ENCODE peak calls at places on chromosomes 13 and 19, in nine cellular contexts. One of them, this sample, is unnamed.

GRCh38 chr13:76980075-76980718 is 11.7 kb upstream of the CLN5 start:
- DNase-seq in right cardiac atrium: peak; percentile 93
- DNase-seq in esophagus squamous epithelium: no peak
- DNase-seq in mammary epithelial cell: peak; percentile 40
- DNase-seq in hepatocyte: peak; percentile 85
- DNase-seq in CD8-positive, alpha-beta memory T cell: peak; percentile 79
- DNase-seq in substantia nigra: peak; percentile 75
- DNase-seq in osteoblast: peak; percentile 96
- DNase-seq in PC-9: peak; percentile 68
- DNase-seq in this sample: peak; percentile 76

GRCh38 chr13:27797228-27797624 is 4.9 kb downstream of the GSX1 start:
- DNase-seq in right cardiac atrium: no peak
- DNase-seq in esophagus squamous epithelium: no peak
- DNase-seq in mammary epithelial cell: peak; percentile 50
- DNase-seq in hepatocyte: peak; percentile 66
- DNase-seq in CD8-positive, alpha-beta memory T cell: no peak
- DNase-seq in substantia nigra: no peak
- DNase-seq in osteoblast: no peak
- DNase-seq in PC-9: no peak
- DNase-seq in this sample: no peak

GRCh38 chr19:32219881-32220552 is 125.4 kb upstream of the ZNF507 start:
- DNase-seq in right cardiac atrium: no peak
- DNase-seq in esophagus squamous epithelium: no peak
- DNase-seq in mammary epithelial cell: no peak
- DNase-seq in hepatocyte: no peak
- DNase-seq in CD8-positive, alpha-beta memory T cell: no peak
- DNase-seq in substantia nigra: no peak
- DNase-seq in osteoblast: no peak
- DNase-seq in PC-9: no peak
- DNase-seq in this sample: no peak

GRCh38 chr19:13757805-13758772 is 6.2 kb upstream of the MRI1 start:
- DNase-seq in right cardiac atrium: no peak
- DNase-seq in esophagus squamous epithelium: no peak
- DNase-seq in mammary epithelial cell: no peak
- DNase-seq in hepatocyte: no peak
- DNase-seq in CD8-positive, alpha-beta memory T cell: no peak
- DNase-seq in substantia nigra: no peak
- DNase-seq in osteoblast: no peak
- DNase-seq in PC-9: no peak
- DNase-seq in this sample: no peak

GRCh38 chr19:3115916-3116602 is 19.8 kb upstream of the GNA15 start:
- DNase-seq in right cardiac atrium: peak; percentile 52
- DNase-seq in esophagus squamous epithelium: no peak
- DNase-seq in mammary epithelial cell: peak; percentile 52
- DNase-seq in hepatocyte: no peak
- DNase-seq in CD8-positive, alpha-beta memory T cell: no peak
- DNase-seq in substantia nigra: no peak
- DNase-seq in osteoblast: no peak
- DNase-seq in PC-9: peak; percentile 22
- DNase-seq in this sample: no peak

GRCh38 chr13:27053902-27054595 is 117.6 kb downstream of the USP12 start:
- DNase-seq in right cardiac atrium: no peak
- DNase-seq in esophagus squamous epithelium: no peak
- DNase-seq in mammary epithelial cell: peak; percentile 89
- DNase-seq in hepatocyte: no peak
- DNase-seq in CD8-positive, alpha-beta memory T cell: no peak
- DNase-seq in substantia nigra: no peak
- DNase-seq in osteoblast: peak; percentile 91
- DNase-seq in PC-9: peak; percentile 66
- DNase-seq in this sample: no peak

GRCh38 chr19:44634785-44635184 is 8.9 kb upstream of the PVR start:
- DNase-seq in right cardiac atrium: no peak
- DNase-seq in esophagus squamous epithelium: no peak
- DNase-seq in mammary epithelial cell: no peak
- DNase-seq in hepatocyte: no peak
- DNase-seq in CD8-positive, alpha-beta memory T cell: no peak
- DNase-seq in substantia nigra: no peak
- DNase-seq in osteoblast: no peak
- DNase-seq in PC-9: no peak
- DNase-seq in this sample: no peak

GRCh38 chr19:17761148-17761547 is 9.9 kb downstream of the FCHO1 start:
- DNase-seq in right cardiac atrium: no peak
- DNase-seq in esophagus squamous epithelium: no peak
- DNase-seq in mammary epithelial cell: no peak
- DNase-seq in hepatocyte: no peak
- DNase-seq in CD8-positive, alpha-beta memory T cell: no peak
- DNase-seq in substantia nigra: no peak
- DNase-seq in osteoblast: no peak
- DNase-seq in PC-9: no peak
- DNase-seq in this sample: no peak

GRCh38 chr19:13153627-13154240 is 3.5 kb downstream of the IER2 start:
- DNase-seq in right cardiac atrium: peak; percentile 80
- DNase-seq in esophagus squamous epithelium: no peak
- DNase-seq in mammary epithelial cell: no peak
- DNase-seq in hepatocyte: peak; percentile 59
- DNase-seq in CD8-positive, alpha-beta memory T cell: peak; percentile 14
- DNase-seq in substantia nigra: peak; percentile 34
- DNase-seq in osteoblast: peak; percentile 83
- DNase-seq in PC-9: no peak
- DNase-seq in this sample: peak; percentile 50

GRCh38 chr19:46474211-46474610 is 2.8 kb upstream of the PNMA8A start:
- DNase-seq in right cardiac atrium: no peak
- DNase-seq in esophagus squamous epithelium: no peak
- DNase-seq in mammary epithelial cell: peak; percentile 96
- DNase-seq in hepatocyte: no peak
- DNase-seq in CD8-positive, alpha-beta memory T cell: no peak
- DNase-seq in substantia nigra: no peak
- DNase-seq in osteoblast: peak; percentile 26
- DNase-seq in PC-9: peak; percentile 27
- DNase-seq in this sample: no peak

GRCh38 chr13:53285896-53286430 is 257.4 kb downstream of the OLFM4 start:
- DNase-seq in right cardiac atrium: no peak
- DNase-seq in esophagus squamous epithelium: no peak
- DNase-seq in mammary epithelial cell: no peak
- DNase-seq in hepatocyte: no peak
- DNase-seq in CD8-positive, alpha-beta memory T cell: no peak
- DNase-seq in substantia nigra: no peak
- DNase-seq in osteoblast: no peak
- DNase-seq in PC-9: no peak
- DNase-seq in this sample: no peak

GRCh38 chr13:114038211-114038613 is 64.3 kb upstream of the C13orf46 start:
- DNase-seq in right cardiac atrium: peak; percentile 84
- DNase-seq in esophagus squamous epithelium: no peak
- DNase-seq in mammary epithelial cell: no peak
- DNase-seq in hepatocyte: no peak
- DNase-seq in CD8-positive, alpha-beta memory T cell: no peak
- DNase-seq in substantia nigra: no peak
- DNase-seq in osteoblast: no peak
- DNase-seq in PC-9: no peak
- DNase-seq in this sample: peak; percentile 26

GRCh38 chr13:99217461-99218101 is 16.9 kb downstream of the UBAC2 start:
- DNase-seq in right cardiac atrium: peak; percentile 51
- DNase-seq in esophagus squamous epithelium: no peak
- DNase-seq in mammary epithelial cell: no peak
- DNase-seq in hepatocyte: no peak
- DNase-seq in CD8-positive, alpha-beta memory T cell: no peak
- DNase-seq in substantia nigra: no peak
- DNase-seq in osteoblast: no peak
- DNase-seq in PC-9: no peak
- DNase-seq in this sample: no peak

GRCh38 chr13:23510544-23510916 is 59.7 kb upstream of the TNFRSF19 start:
- DNase-seq in right cardiac atrium: no peak
- DNase-seq in esophagus squamous epithelium: no peak
- DNase-seq in mammary epithelial cell: peak; percentile 66
- DNase-seq in hepatocyte: no peak
- DNase-seq in CD8-positive, alpha-beta memory T cell: no peak
- DNase-seq in substantia nigra: no peak
- DNase-seq in osteoblast: no peak
- DNase-seq in PC-9: no peak
- DNase-seq in this sample: no peak

GRCh38 chr19:50481351-50482149 is 4.9 kb upstream of the GARIN5A start:
- DNase-seq in right cardiac atrium: no peak
- DNase-seq in esophagus squamous epithelium: no peak
- DNase-seq in mammary epithelial cell: no peak
- DNase-seq in hepatocyte: no peak
- DNase-seq in CD8-positive, alpha-beta memory T cell: no peak
- DNase-seq in substantia nigra: no peak
- DNase-seq in osteoblast: no peak
- DNase-seq in PC-9: no peak
- DNase-seq in this sample: no peak

GRCh38 chr13:101660711-101661110 is 208.2 kb downstream of the ITGBL1 start:
- DNase-seq in right cardiac atrium: no peak
- DNase-seq in esophagus squamous epithelium: no peak
- DNase-seq in mammary epithelial cell: no peak
- DNase-seq in hepatocyte: no peak
- DNase-seq in CD8-positive, alpha-beta memory T cell: no peak
- DNase-seq in substantia nigra: no peak
- DNase-seq in osteoblast: no peak
- DNase-seq in PC-9: no peak
- DNase-seq in this sample: no peak

GRCh38 chr19:40805258-40805868 is 6.4 kb downstream of the EGLN2 start:
- DNase-seq in right cardiac atrium: peak; percentile 60
- DNase-seq in esophagus squamous epithelium: no peak
- DNase-seq in mammary epithelial cell: no peak
- DNase-seq in hepatocyte: no peak
- DNase-seq in CD8-positive, alpha-beta memory T cell: peak; percentile 31
- DNase-seq in substantia nigra: no peak
- DNase-seq in osteoblast: peak; percentile 36
- DNase-seq in PC-9: no peak
- DNase-seq in this sample: peak; percentile 78
- H3K27ac ChIP-seq in right cardiac atrium: peak overlapping the region; percentile 83
- H3K27ac ChIP-seq in esophagus squamous epithelium: peak overlapping the region; percentile 84
- H3K27ac ChIP-seq in mammary epithelial cell: no peak overlapping the region
- H3K27ac ChIP-seq in hepatocyte: peak overlapping the region; percentile 76
- H3K27ac ChIP-seq in CD8-positive, alpha-beta memory T cell: peak overlapping the region; percentile 79
- H3K27ac ChIP-seq in substantia nigra: peak overlapping the region; percentile 79
- H3K27ac ChIP-seq in osteoblast: peak overlapping the region; percentile 69
- H3K27ac ChIP-seq in PC-9: no peak overlapping the region
- H3K27ac ChIP-seq in this sample: peak overlapping the region; percentile 90

DNA sequence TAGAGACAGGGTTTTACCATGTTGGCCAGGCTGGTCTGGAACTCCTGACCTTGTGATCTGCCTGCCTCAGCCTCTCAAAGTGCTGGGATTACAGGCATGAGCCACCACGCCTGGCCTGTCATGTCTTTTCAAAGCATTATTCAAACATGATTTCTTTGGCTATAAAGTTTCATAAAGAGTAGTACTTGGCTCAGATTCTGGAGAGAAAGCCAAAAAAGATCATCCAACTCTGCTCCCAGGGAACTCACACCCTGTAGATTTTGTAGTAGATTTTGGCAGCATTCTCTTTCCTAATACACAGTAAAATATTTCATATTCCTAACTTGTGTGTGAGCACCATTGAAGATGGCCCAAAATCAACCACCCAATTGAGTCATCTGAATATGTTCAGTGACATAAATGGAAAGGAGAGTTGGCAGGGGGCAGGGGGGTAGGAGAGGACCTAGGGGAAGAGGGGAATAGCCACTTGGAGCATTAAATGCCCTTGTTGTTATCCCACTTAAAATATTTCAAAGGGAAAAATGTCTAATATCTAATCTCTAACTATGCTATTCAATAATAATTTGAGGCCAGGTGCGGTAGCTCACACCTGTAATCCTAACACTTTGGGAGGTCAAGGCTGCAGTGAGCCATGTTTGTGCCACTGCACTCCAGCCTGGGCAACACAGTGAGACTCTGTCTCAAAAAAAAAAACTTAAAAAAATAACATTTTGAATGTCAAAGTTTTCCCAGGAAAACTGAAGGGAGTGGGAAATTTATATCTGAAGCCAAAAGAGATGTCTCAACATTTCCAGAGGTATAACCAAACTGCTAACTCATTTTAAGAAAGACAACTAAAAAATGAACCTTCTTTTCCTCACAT is 48.2 kb downstream of the CAB39L start:
- DNase-seq in right cardiac atrium: peak; percentile 76
- DNase-seq in esophagus squamous epithelium: no peak
- DNase-seq in mammary epithelial cell: no peak
- DNase-seq in hepatocyte: no peak
- DNase-seq in CD8-positive, alpha-beta memory T cell: no peak
- DNase-seq in substantia nigra: no peak
- DNase-seq in osteoblast: peak; percentile 67
- DNase-seq in PC-9: no peak
- DNase-seq in this sample: peak; percentile 32
- H3K27ac ChIP-seq in right cardiac atrium: peak overlapping the region; percentile 51
- H3K27ac ChIP-seq in esophagus squamous epithelium: peak overlapping the region; percentile 40
- H3K27ac ChIP-seq in mammary epithelial cell: no peak overlapping the region
- H3K27ac ChIP-seq in hepatocyte: no peak overlapping the region
- H3K27ac ChIP-seq in CD8-positive, alpha-beta memory T cell: no peak overlapping the region
- H3K27ac ChIP-seq in substantia nigra: no peak overlapping the region
- H3K27ac ChIP-seq in osteoblast: no peak overlapping the region
- H3K27ac ChIP-seq in PC-9: no peak overlapping the region
- H3K27ac ChIP-seq in this sample: no peak overlapping the region

DNA sequence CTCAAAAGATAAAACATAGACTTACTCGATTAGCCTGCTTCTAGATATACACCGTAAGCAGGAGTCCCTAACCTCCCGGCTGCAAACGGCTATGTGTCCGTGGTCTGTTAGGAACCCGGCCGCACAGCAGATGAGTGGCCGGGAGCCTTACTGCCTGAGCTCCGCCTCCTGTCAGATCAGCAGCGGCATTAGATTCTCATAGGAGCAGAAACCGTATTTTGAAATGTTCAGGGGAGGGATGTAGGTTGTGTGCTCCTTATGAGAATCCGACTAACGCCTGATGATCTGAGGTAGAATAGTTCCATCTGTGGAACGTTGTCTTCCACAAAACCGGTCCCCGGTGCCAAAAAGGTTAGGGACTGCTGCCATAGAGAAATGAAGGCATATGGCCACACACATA is 1491.9 kb downstream of the SLITRK5 start:
- DNase-seq in right cardiac atrium: no peak
- DNase-seq in esophagus squamous epithelium: no peak
- DNase-seq in mammary epithelial cell: no peak
- DNase-seq in hepatocyte: no peak
- DNase-seq in CD8-positive, alpha-beta memory T cell: no peak
- DNase-seq in substantia nigra: no peak
- DNase-seq in osteoblast: no peak
- DNase-seq in PC-9: no peak
- DNase-seq in this sample: no peak
- H3K27ac ChIP-seq in right cardiac atrium: no peak overlapping the region
- H3K27ac ChIP-seq in esophagus squamous epithelium: no peak overlapping the region
- H3K27ac ChIP-seq in mammary epithelial cell: no peak overlapping the region
- H3K27ac ChIP-seq in hepatocyte: no peak overlapping the region
- H3K27ac ChIP-seq in CD8-positive, alpha-beta memory T cell: no peak overlapping the region
- H3K27ac ChIP-seq in substantia nigra: no peak overlapping the region
- H3K27ac ChIP-seq in osteoblast: no peak overlapping the region
- H3K27ac ChIP-seq in PC-9: no peak overlapping the region
- H3K27ac ChIP-seq in this sample: no peak overlapping the region

DNA sequence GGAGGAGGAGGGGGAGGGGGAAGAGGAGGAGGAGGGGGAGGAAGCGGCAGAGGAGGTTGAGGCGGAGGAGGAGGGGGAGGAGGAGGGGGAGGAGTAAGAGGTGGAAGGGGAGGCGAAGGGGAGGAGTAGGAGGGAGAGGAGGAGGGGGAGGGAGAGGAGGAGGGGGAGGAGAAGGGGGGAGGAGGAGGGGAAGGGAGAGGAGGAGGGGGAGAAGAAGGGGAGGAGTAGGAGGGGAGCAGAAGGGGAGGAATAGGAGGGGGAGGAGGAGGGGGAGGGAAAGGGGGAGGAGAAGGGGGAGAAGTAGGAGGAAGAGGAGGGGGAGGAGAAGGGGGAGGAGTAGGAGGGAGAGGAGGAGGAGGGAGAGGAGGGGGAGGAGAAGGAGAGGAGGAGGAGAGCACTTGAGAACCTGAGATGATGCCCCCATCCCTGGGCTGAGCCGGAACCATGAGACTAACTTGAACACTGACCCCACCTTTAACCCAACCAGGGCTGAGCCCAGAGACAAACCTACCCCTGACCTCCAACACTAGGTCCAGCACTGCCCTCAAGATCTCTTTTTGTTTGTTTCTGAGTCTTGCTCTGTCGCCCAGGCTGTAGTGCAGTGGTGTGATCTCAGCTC is 12.6 kb downstream of the ABCA7 start:
- DNase-seq in right cardiac atrium: no peak
- DNase-seq in esophagus squamous epithelium: no peak
- DNase-seq in mammary epithelial cell: no peak
- DNase-seq in hepatocyte: no peak
- DNase-seq in CD8-positive, alpha-beta memory T cell: no peak
- DNase-seq in substantia nigra: no peak
- DNase-seq in osteoblast: no peak
- DNase-seq in PC-9: no peak
- DNase-seq in this sample: no peak
- H3K27ac ChIP-seq in right cardiac atrium: no peak overlapping the region
- H3K27ac ChIP-seq in esophagus squamous epithelium: no peak overlapping the region
- H3K27ac ChIP-seq in mammary epithelial cell: no peak overlapping the region
- H3K27ac ChIP-seq in hepatocyte: no peak overlapping the region
- H3K27ac ChIP-seq in CD8-positive, alpha-beta memory T cell: no peak overlapping the region
- H3K27ac ChIP-seq in substantia nigra: no peak overlapping the region
- H3K27ac ChIP-seq in osteoblast: no peak overlapping the region
- H3K27ac ChIP-seq in PC-9: no peak overlapping the region
- H3K27ac ChIP-seq in this sample: no peak overlapping the region

This sample was measured in adrenal gland.